ENCODE peak calls at places on chromosomes 13 and 19, in nine cellular contexts. Z, E, O, P, Q, Y, B, M and D are unnamed samples.
A peak's percentile ranks its signal among the peaks of the same experiment; 100 is the strongest.

GRCh38 chr13:64680739-64681138 is 2549.4 kb downstream of the PCDH9 start:
- DNase-seq in Z (no peak), E (no peak), O (no peak), P (no peak), Q (no peak), Y (no peak), B (no peak), M (no peak), D (no peak)

GRCh38 chr13:95251641-95252040 is 49.6 kb downstream of the ABCC4 start:
- DNase-seq in Z (no peak), E (no peak), O (no peak), P (no peak), Q (no peak), Y (no peak), B (no peak), M (no peak), D (no peak)

GRCh38 chr13:39474600-39474999 is 128.4 kb downstream of the LHFPL6 start:
- DNase-seq in Z (no peak), E (no peak), O (no peak), P (no peak), Q (no peak), Y (no peak), B (no peak), M (no peak), D (no peak)

GRCh38 chr13:71056581-71056980 is 810.4 kb downstream of the DACH1 start:
- DNase-seq in Z (no peak), E (no peak), O (no peak), P (peak; percentile 48), Q (no peak), Y (no peak), B (no peak), M (no peak), D (no peak)

GRCh38 chr19:34733266-34733825 is 697 bp upstream of the ZNF181 start:
- DNase-seq in Z (peak; percentile 75), E (no peak), O (peak; percentile 82), P (peak; percentile 75), Q (peak; percentile 83), Y (no peak), B (no peak), M (peak; percentile 39), D (no peak)

GRCh38 chr13:72127031-72127430 is 260.0 kb upstream of the DACH1 start:
- DNase-seq in Z (no peak), E (no peak), O (no peak), P (peak; percentile 5), Q (no peak), Y (no peak), B (no peak), M (no peak), D (no peak)

GRCh38 chr19:46915386-46915785 is 54.6 kb downstream of the ARHGAP35 start:
- DNase-seq in Z (no peak), E (no peak), O (no peak), P (no peak), Q (no peak), Y (no peak), B (no peak), M (no peak), D (no peak)

GRCh38 chr13:53004605-53005004 is 24.0 kb upstream of the OLFM4 start:
- DNase-seq in Z (no peak), E (no peak), O (no peak), P (no peak), Q (no peak), Y (no peak), B (no peak), M (no peak), D (no peak)

GRCh38 chr19:16419671-16420394 is 51.9 kb downstream of the EPS15L1 start:
- DNase-seq in Z (no peak), E (no peak), O (no peak), P (peak; percentile 24), Q (no peak), Y (no peak), B (no peak), M (no peak), D (no peak)

GRCh38 chr19:42283248-42284065 is 14.4 kb downstream of the CIC start:
- DNase-seq in Z (peak; percentile 99), E (peak; percentile 98), O (peak; percentile 98), P (peak; percentile 98), Q (peak; percentile 98), Y (peak; percentile 98), B (peak; percentile 97), M (peak; percentile 96), D (no peak)

GRCh38 chr13:98450495-98451167 is 126.3 kb downstream of the STK24 start:
- DNase-seq in Z (peak; percentile 89), E (no peak), O (no peak), P (peak; percentile 65), Q (no peak), Y (no peak), B (no peak), M (no peak), D (no peak)

GRCh38 chr13:90867336-90867683 is 480.2 kb upstream of the MIR17HG start:
- DNase-seq in Z (no peak), E (peak; percentile 37), O (peak; percentile 66), P (peak; percentile 91), Q (no peak), Y (peak; percentile 52), B (peak; percentile 63), M (peak; percentile 66), D (peak; percentile 15)

GRCh38 chr13:45511310-45512147 is 46.8 kb downstream of the COG3 start:
- DNase-seq in Z (no peak), E (no peak), O (no peak), P (peak; percentile 85), Q (no peak), Y (no peak), B (no peak), M (peak; percentile 44), D (peak; percentile 52)

GRCh38 chr13:99275093-99275469 is 16.9 kb upstream of the GPR18 start:
- DNase-seq in Z (no peak), E (no peak), O (no peak), P (no peak), Q (no peak), Y (no peak), B (no peak), M (no peak), D (no peak)

GRCh38 chr19:8145969-8146368 is 3.4 kb downstream of the FBN3 start:
- DNase-seq in Z (no peak), E (no peak), O (no peak), P (peak; percentile 84), Q (no peak), Y (no peak), B (no peak), M (peak; percentile 50), D (no peak)

DNA sequence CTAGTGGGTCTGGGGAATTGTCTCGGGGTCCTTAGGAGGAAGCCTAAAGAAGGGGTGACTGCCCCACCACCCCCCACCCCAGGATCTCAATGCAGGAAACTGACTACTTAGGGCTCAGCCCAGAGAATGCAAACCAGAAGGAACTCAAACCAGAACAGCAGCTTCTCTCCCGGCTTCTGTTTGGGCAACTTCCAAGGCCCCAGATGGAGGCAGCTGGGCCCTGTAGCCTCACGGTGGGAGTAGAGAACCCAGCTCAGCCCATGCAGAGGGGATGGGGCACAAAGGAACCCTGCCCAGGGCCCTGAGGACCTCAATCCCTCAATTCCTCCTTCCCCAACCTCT is 2.3 kb downstream of the ADGRE5 start:
- DNase-seq in Z (peak; percentile 77), E (no peak), O (no peak), P (no peak), Q (no peak), Y (no peak), B (peak; percentile 43), M (peak; percentile 18), D (no peak)
- H3K4me1 ChIP-seq in Z (peaks cover 2% of the 10 kb centered on the region), E (peaks cover 55% of the 10 kb centered on the region), O (peaks cover 57% of the 10 kb centered on the region), P (peaks cover 13% of the 10 kb centered on the region), Q (peaks cover 95% of the 10 kb centered on the region), Y (peaks cover 5% of the 10 kb centered on the region), B (peaks cover 46% of the 10 kb centered on the region), M (peaks cover 54% of the 10 kb centered on the region), D (peaks cover 17% of the 10 kb centered on the region)

DNA sequence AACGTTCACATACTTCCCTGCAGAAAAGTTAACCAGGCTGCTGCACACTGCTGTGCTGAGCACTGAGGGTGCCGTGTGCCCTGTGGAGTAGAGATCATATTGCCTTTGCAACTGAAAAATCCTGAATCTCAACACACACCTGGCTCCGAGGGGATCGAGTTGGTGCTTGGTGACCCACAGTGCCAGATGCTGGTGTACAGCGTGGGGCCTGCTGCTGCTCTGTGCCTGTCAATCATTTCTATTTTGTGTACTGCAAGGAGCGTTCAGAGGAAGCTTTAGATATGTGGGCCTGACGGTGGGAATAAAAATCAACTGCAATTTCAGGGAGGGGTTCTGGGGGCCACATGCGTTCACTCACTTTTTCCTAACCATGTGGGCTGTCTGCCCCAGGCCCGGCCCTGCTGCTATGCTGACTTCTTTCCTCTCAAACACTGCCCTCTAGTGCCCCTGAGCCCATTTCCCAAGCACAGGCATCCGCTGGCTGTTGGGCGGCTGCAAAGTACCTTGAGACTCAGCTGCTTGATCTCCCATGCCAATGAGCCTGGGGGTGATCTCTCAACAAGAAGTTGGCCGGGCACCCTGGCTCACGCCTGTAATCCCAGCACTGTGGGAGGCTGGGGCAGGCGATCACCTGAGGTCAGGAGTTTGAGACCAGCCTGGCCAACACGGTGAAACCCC is 9.7 kb upstream of the LENG8 start:
- DNase-seq in Z (no peak), E (peak; percentile 39), O (peak; percentile 71), P (peak; percentile 93), Q (no peak), Y (peak; percentile 84), B (no peak), M (peak; percentile 50), D (no peak)
- TF ChIP-seq CTCF in Z (peak; percentile 17), E (no peak), O (peak; percentile 38), P (peak; percentile 71), Q (peak; percentile 22), Y (peak; percentile 52), B (no peak), M (peak; percentile 59), D (peak; percentile 87)

DNA sequence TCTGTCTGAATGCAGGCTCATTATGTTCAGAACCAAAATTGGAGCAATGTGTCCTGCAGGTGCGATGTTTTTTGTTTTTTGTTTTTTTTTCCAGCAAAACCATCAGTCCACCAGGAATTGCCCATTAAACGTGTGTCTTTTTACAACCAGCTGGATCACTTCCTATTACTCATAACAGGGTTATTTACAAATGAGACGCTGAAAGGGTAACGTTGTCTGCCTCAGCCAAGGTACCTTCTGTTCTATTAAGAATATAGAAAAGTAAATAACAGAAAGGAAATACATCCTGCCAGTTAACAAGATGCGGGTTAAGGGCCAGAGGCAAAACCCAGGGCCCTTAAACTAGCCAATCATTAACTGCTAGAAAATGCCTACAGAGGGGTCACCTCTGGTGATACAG is 590.4 kb downstream of the TBC1D4 start:
- DNase-seq in Z (no peak), E (no peak), O (no peak), P (no peak), Q (no peak), Y (no peak), B (no peak), M (no peak), D (no peak)
- TF ChIP-seq POLR2AphosphoS5 in Z (no peak), E (no peak), O (no peak), P (no peak), Q (no peak), Y (no peak), B (no peak), M (no peak), D (no peak)

DNA sequence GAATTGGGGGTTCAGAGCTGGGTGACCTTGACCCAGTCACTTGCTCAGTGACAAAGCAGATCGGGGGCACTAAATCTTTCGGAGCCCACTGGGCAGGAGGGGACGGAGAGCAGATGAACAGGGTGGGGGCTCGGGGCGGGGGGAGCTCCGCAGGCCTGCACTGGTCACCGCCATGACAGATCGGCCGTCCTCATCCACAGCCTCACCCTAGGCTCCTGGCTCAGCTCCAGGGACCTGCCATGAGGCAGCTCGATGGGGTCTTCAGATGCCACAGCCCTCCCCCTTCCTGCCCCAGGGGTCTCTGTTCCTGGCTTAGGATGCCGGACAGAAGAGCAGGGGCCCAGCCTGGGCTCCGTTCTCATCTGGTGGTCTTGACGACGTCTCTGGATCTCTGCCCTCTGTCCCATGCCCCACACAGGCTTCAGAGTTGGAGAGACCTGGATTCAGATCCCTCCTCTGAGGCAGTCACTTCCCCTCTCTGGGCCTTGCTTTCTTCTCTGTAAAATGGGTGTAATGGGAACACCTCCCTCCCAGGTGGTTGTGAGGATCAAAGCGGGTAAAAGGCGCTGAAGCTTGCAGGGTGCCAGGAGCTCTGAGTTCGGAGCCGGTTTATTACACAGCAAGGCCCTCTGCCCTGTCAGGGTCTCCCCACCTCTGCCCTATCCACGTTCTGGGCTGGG is 3.0 kb downstream of the KDM4B start:
- DNase-seq in Z (no peak), E (no peak), O (peak; percentile 68), P (no peak), Q (no peak), Y (no peak), B (no peak), M (no peak), D (no peak)
- H3K4me1 ChIP-seq in Z (no peaks in the 10 kb centered on the region), E (peaks cover 61% of the 10 kb centered on the region), O (peaks cover 74% of the 10 kb centered on the region), P (peaks cover 21% of the 10 kb centered on the region), Q (peaks cover 84% of the 10 kb centered on the region), Y (peaks cover 39% of the 10 kb centered on the region), B (peaks cover 44% of the 10 kb centered on the region), M (peaks cover 57% of the 10 kb centered on the region), D (peaks cover 30% of the 10 kb centered on the region)